ENCODE peak calls at places on chromosomes 12 and 14, in eight cellular contexts. B is astrocyte; Q is fibroblast of the aortic adventitia; V is IMR-90; O is pancreas; K is CD8-positive, alpha-beta T cell; U is upper lobe of left lung; E is thoracic aorta. Y is an unnamed sample.

GRCh38 chr12:85489194-85489593 is 209.2 kb downstream of the ALX1 start:
- DNase-seq in B (no peak), Q (no peak), V (no peak), O (no peak), K (no peak), U (no peak), E (no peak), Y (no peak)

GRCh38 chr12:41509655-41510054 is 321.5 kb downstream of the PDZRN4 start:
- DNase-seq in B (peak; percentile 6), Q (no peak), V (no peak), O (no peak), K (no peak), U (no peak), E (no peak), Y (no peak)

GRCh38 chr14:82776958-82777357 is 1243.3 kb upstream of the SEL1L start:
- DNase-seq in B (no peak), Q (no peak), V (no peak), O (no peak), K (no peak), U (no peak), E (no peak), Y (no peak)

GRCh38 chr12:82896979-82897378 is 210.3 kb downstream of the TMTC2 start:
- DNase-seq in B (peak; percentile 44), Q (peak; percentile 45), V (peak; percentile 41), O (peak; percentile 47), K (no peak), U (peak; percentile 68), E (no peak), Y (peak; percentile 25)

GRCh38 chr12:117885211-117885610 is 83.6 kb downstream of the KSR2 start:
- DNase-seq in B (no peak), Q (no peak), V (no peak), O (no peak), K (no peak), U (no peak), E (no peak), Y (no peak)

GRCh38 chr12:12182926-12183325 is 83.9 kb downstream of the LRP6 start:
- DNase-seq in B (peak; percentile 90), Q (peak; percentile 94), V (peak; percentile 86), O (no peak), K (no peak), U (no peak), E (no peak), Y (peak; percentile 40)

GRCh38 chr12:42382013-42382696 is 56.2 kb downstream of the PPHLN1 start:
- DNase-seq in B (no peak), Q (peak; percentile 54), V (peak; percentile 50), O (no peak), K (no peak), U (no peak), E (no peak), Y (peak; percentile 61)

GRCh38 chr14:74917646-74918081 is 5.4 kb downstream of the RPS6KL1 start:
- DNase-seq in B (peak; percentile 6), Q (peak; percentile 42), V (no peak), O (peak; percentile 9), K (no peak), U (no peak), E (no peak), Y (no peak)

GRCh38 chr14:93280743-93281142 is 52.1 kb downstream of the BTBD7 start:
- DNase-seq in B (no peak), Q (no peak), V (no peak), O (no peak), K (no peak), U (no peak), E (no peak), Y (no peak)

GRCh38 chr12:52215587-52216031 is 17.4 kb upstream of the KRT7 start:
- DNase-seq in B (peak; percentile 75), Q (peak; percentile 73), V (peak; percentile 79), O (no peak), K (no peak), U (peak; percentile 50), E (no peak), Y (no peak)

GRCh38 chr12:127355061-127355820 is 911.7 kb upstream of the TMEM132C start:
- DNase-seq in B (no peak), Q (peak; percentile 56), V (no peak), O (no peak), K (no peak), U (no peak), E (no peak), Y (no peak)

GRCh38 chr12:68373836-68374314 is 41.7 kb upstream of the MDM1 start:
- DNase-seq in B (no peak), Q (no peak), V (no peak), O (no peak), K (no peak), U (peak; percentile 54), E (no peak), Y (no peak)

GRCh38 chr14:23568600-23569310 is 1.2 kb upstream of the AP1G2 start:
- DNase-seq in B (no peak), Q (no peak), V (no peak), O (no peak), K (no peak), U (no peak), E (no peak), Y (no peak)

GRCh38 chr12:104519190-104519857 is 62.6 kb downstream of the CHST11 start:
- DNase-seq in B (no peak), Q (no peak), V (no peak), O (no peak), K (peak; percentile 56), U (no peak), E (no peak), Y (no peak)

GRCh38 chr12:30599631-30600030 is 96.0 kb downstream of the IPO8 start:
- DNase-seq in B (no peak), Q (peak; percentile 14), V (peak; percentile 39), O (no peak), K (no peak), U (no peak), E (no peak), Y (peak; percentile 11)

GRCh38 chr14:56299306-56299984 is 181.2 kb downstream of the PELI2 start:
- DNase-seq in B (peak; percentile 5), Q (no peak), V (peak; percentile 56), O (no peak), K (no peak), U (no peak), E (no peak), Y (peak; percentile 34)

GRCh38 chr12:56411781-56412639 is 37.2 kb downstream of the TIMELESS start:
- DNase-seq in B (no peak), Q (peak; percentile 47), V (no peak), O (no peak), K (no peak), U (no peak), E (no peak), Y (no peak)

GRCh38 chr12:69405466-69405865 is 45.9 kb downstream of the YEATS4 start:
- DNase-seq in B (peak; percentile 100), Q (peak; percentile 98), V (peak; percentile 98), O (no peak), K (no peak), U (no peak), E (no peak), Y (peak; percentile 92)

GRCh38 chr14:90061849-90062794 is at the start of gene KCNK13:
- DNase-seq in B (no peak), Q (no peak), V (no peak), O (peak; percentile 14), K (no peak), U (peak; percentile 24), E (no peak), Y (no peak)

GRCh38 chr12:90653051-90653450 is 301.9 kb downstream of the CCER1 start:
- DNase-seq in B (peak; percentile 13), Q (peak; percentile 63), V (peak; percentile 71), O (no peak), K (no peak), U (no peak), E (no peak), Y (peak; percentile 54)

GRCh38 chr12:105882404-105882803 is 256.4 kb downstream of the NUAK1 start:
- DNase-seq in B (peak; percentile 54), Q (peak; percentile 50), V (no peak), O (peak; percentile 9), K (no peak), U (no peak), E (no peak), Y (peak; percentile 14)

GRCh38 chr12:3698218-3698974 is 54.5 kb downstream of the CRACR2A start:
- DNase-seq in B (peak; percentile 90), Q (peak; percentile 94), V (peak; percentile 95), O (no peak), K (no peak), U (no peak), E (no peak), Y (peak; percentile 95)

GRCh38 chr14:65356327-65356836 is 56.1 kb upstream of the FUT8 start:
- DNase-seq in B (peak; percentile 85), Q (peak; percentile 90), V (peak; percentile 92), O (no peak), K (no peak), U (peak; percentile 62), E (no peak), Y (peak; percentile 93)

DNA sequence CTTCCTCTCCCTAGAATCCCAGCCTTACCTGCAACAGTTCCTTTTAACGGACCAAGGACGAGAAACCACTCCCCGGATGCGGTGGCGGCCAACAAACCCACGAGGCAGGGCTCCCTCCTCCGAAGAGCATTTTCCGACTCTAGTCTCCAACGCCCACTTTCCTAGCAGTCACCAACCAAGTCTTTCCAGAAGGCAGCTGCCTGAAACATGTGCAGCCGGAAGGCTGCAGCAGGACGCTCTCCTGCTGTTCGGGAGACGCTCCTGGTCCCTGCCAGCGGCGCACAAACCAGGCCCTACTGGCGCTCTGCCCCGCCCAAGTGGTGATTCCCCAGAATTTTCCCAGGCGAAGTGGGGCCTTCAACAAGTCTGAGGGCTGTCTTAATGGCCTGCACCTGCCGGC is 21.1 kb upstream of the ADAM20 start:
- DNase-seq in B (peak; percentile 20), Q (peak; percentile 9), V (peak; percentile 25), O (peak; percentile 56), K (no peak), U (peak; percentile 23), E (no peak), Y (peak; percentile 30)
- H3K4me3 ChIP-seq in B (no peak overlapping the region), Q (peak overlapping the region; percentile 22), V (peak overlapping the region; percentile 13), O (no peak overlapping the region), K (no peak overlapping the region), U (no peak overlapping the region), E (no peak overlapping the region), Y (no peak overlapping the region)

GRCh38 chr12:18589316-18589715 is 148.5 kb downstream of the PLCZ1 start:
- DNase-seq in B (no peak), Q (peak; percentile 31), V (no peak), O (no peak), K (no peak), U (no peak), E (no peak), Y (peak; percentile 36)
- TF ChIP-seq CTCF in B (no peak), Q (peak; percentile 33), V (peak; percentile 29), O (no peak), K (no peak), U (no peak), E (no peak), Y (peak; percentile 22)

GRCh38 chr12:124861898-124862676 is 1.6 kb downstream of the SCARB1 start:
- DNase-seq in B (no peak), Q (no peak), V (no peak), O (no peak), K (no peak), U (no peak), E (no peak), Y (no peak)
- H3K4me3 ChIP-seq in B (no peak overlapping the region), Q (peak overlapping the region; percentile 76), V (no peak overlapping the region), O (no peak overlapping the region), K (no peak overlapping the region), U (no peak overlapping the region), E (no peak overlapping the region), Y (no peak overlapping the region)

DNA sequence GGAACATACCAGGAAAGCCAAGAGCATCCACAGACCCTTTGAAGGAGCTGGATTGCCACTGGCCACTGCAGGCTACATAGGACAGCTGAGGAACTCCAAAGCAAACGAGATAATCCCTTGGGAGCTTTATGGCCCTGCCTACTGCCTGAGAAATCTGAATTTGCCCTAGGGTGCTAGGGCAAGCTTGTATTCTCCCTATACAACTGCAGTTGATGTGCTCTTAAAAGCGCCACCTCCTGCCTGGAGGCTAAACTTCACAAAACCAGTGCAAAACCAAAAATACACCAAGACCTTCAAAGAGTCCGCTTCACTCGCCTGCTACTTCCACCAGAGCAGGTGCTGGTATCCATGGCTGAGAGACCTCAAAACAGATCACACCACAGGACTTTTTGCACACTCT is 99.6 kb upstream of the KRR1 start:
- DNase-seq in B (no peak), Q (no peak), V (no peak), O (no peak), K (no peak), U (no peak), E (no peak), Y (no peak)
- TF ChIP-seq CTCF in B (no peak), Q (no peak), V (no peak), O (no peak), K (no peak), U (no peak), E (no peak), Y (no peak)